ENCODE peak calls at places on chromosomes 6 and 20, in ten cellular contexts. One of them, this sample, is unnamed.

GRCh38 chr20:63234693-63235398 is 859 bp upstream of the BIRC7 start:
- DNase-seq in EH: peak
- DNase-seq in CD8-positive, alpha-beta memory T cell: no peak
- DNase-seq in substantia nigra: no peak
- DNase-seq in RWPE1: peak
- DNase-seq in astrocyte of the spinal cord: no peak
- DNase-seq in ureter: no peak
- DNase-seq in T-helper 22 cell: no peak
- DNase-seq in fibroblast of mammary gland: no peak
- DNase-seq in NCI-H446: no peak
- DNase-seq in this sample: no peak

GRCh38 chr20:36951198-36951976 is at the start of gene SAMHD1:
- DNase-seq in CD8-positive, alpha-beta memory T cell: peak
- DNase-seq in EH: peak
- DNase-seq in T-helper 22 cell: peak
- DNase-seq in RWPE1: peak
- DNase-seq in NCI-H446: peak
- DNase-seq in ureter: peak
- DNase-seq in fibroblast of mammary gland: peak
- DNase-seq in substantia nigra: peak
- DNase-seq in astrocyte of the spinal cord: peak
- DNase-seq in this sample: peak

GRCh38 chr20:17938889-17939619 is 29.5 kb downstream of the SNX5 start:
- DNase-seq in CD8-positive, alpha-beta memory T cell: peak
- DNase-seq in astrocyte of the spinal cord: peak
- DNase-seq in ureter: peak
- DNase-seq in RWPE1: peak
- DNase-seq in fibroblast of mammary gland: peak
- DNase-seq in T-helper 22 cell: no peak
- DNase-seq in NCI-H446: no peak
- DNase-seq in substantia nigra: peak
- DNase-seq in EH: peak
- DNase-seq in this sample: peak

GRCh38 chr6:149414822-149415221 is 14.8 kb downstream of the SUMO4 start:
- DNase-seq in CD8-positive, alpha-beta memory T cell: no peak
- DNase-seq in EH: no peak
- DNase-seq in substantia nigra: no peak
- DNase-seq in astrocyte of the spinal cord: no peak
- DNase-seq in ureter: no peak
- DNase-seq in T-helper 22 cell: no peak
- DNase-seq in fibroblast of mammary gland: no peak
- DNase-seq in RWPE1: no peak
- DNase-seq in NCI-H446: no peak
- DNase-seq in this sample: no peak

GRCh38 chr6:71126506-71126905 is 162.1 kb upstream of the OGFRL1 start:
- DNase-seq in EH: no peak
- DNase-seq in astrocyte of the spinal cord: no peak
- DNase-seq in NCI-H446: no peak
- DNase-seq in substantia nigra: no peak
- DNase-seq in ureter: no peak
- DNase-seq in fibroblast of mammary gland: no peak
- DNase-seq in RWPE1: no peak
- DNase-seq in T-helper 22 cell: no peak
- DNase-seq in CD8-positive, alpha-beta memory T cell: no peak
- DNase-seq in this sample: no peak

GRCh38 chr20:25376236-25376635 is 14.4 kb downstream of the ABHD12 start:
- DNase-seq in substantia nigra: no peak
- DNase-seq in ureter: no peak
- DNase-seq in T-helper 22 cell: no peak
- DNase-seq in EH: no peak
- DNase-seq in CD8-positive, alpha-beta memory T cell: no peak
- DNase-seq in NCI-H446: no peak
- DNase-seq in astrocyte of the spinal cord: no peak
- DNase-seq in RWPE1: no peak
- DNase-seq in fibroblast of mammary gland: no peak
- DNase-seq in this sample: no peak

GRCh38 chr6:33314943-33315752 is 1.3 kb upstream of the TAPBP start:
- DNase-seq in ureter: no peak
- DNase-seq in RWPE1: no peak
- DNase-seq in fibroblast of mammary gland: peak
- DNase-seq in T-helper 22 cell: no peak
- DNase-seq in EH: peak
- DNase-seq in CD8-positive, alpha-beta memory T cell: peak
- DNase-seq in astrocyte of the spinal cord: peak
- DNase-seq in substantia nigra: no peak
- DNase-seq in NCI-H446: no peak
- DNase-seq in this sample: no peak

GRCh38 chr6:137570307-137570832 is 76.2 kb upstream of the OLIG3 start:
- DNase-seq in astrocyte of the spinal cord: no peak
- DNase-seq in RWPE1: no peak
- DNase-seq in substantia nigra: no peak
- DNase-seq in CD8-positive, alpha-beta memory T cell: no peak
- DNase-seq in ureter: no peak
- DNase-seq in NCI-H446: no peak
- DNase-seq in T-helper 22 cell: no peak
- DNase-seq in fibroblast of mammary gland: no peak
- DNase-seq in EH: no peak
- DNase-seq in this sample: no peak

GRCh38 chr6:146689806-146690205 is 91.0 kb downstream of the ADGB start:
- DNase-seq in NCI-H446: no peak
- DNase-seq in substantia nigra: no peak
- DNase-seq in CD8-positive, alpha-beta memory T cell: no peak
- DNase-seq in ureter: no peak
- DNase-seq in astrocyte of the spinal cord: no peak
- DNase-seq in T-helper 22 cell: no peak
- DNase-seq in fibroblast of mammary gland: no peak
- DNase-seq in RWPE1: no peak
- DNase-seq in EH: no peak
- DNase-seq in this sample: no peak

GRCh38 chr6:43468748-43469681 is 8.4 kb upstream of the TJAP1 start:
- DNase-seq in fibroblast of mammary gland: no peak
- DNase-seq in CD8-positive, alpha-beta memory T cell: no peak
- DNase-seq in NCI-H446: no peak
- DNase-seq in EH: no peak
- DNase-seq in ureter: no peak
- DNase-seq in substantia nigra: no peak
- DNase-seq in astrocyte of the spinal cord: no peak
- DNase-seq in RWPE1: no peak
- DNase-seq in T-helper 22 cell: no peak
- DNase-seq in this sample: no peak

GRCh38 chr6:16146527-16146955 is 17.7 kb downstream of the MYLIP start:
- DNase-seq in RWPE1: no peak
- DNase-seq in fibroblast of mammary gland: no peak
- DNase-seq in substantia nigra: no peak
- DNase-seq in CD8-positive, alpha-beta memory T cell: no peak
- DNase-seq in EH: no peak
- DNase-seq in T-helper 22 cell: no peak
- DNase-seq in astrocyte of the spinal cord: no peak
- DNase-seq in ureter: no peak
- DNase-seq in NCI-H446: peak
- DNase-seq in this sample: no peak

GRCh38 chr6:31636698-31637596 is 15.5 kb downstream of the BAG6 start:
- DNase-seq in ureter: no peak
- DNase-seq in T-helper 22 cell: no peak
- DNase-seq in EH: no peak
- DNase-seq in NCI-H446: no peak
- DNase-seq in fibroblast of mammary gland: no peak
- DNase-seq in astrocyte of the spinal cord: no peak
- DNase-seq in CD8-positive, alpha-beta memory T cell: no peak
- DNase-seq in RWPE1: no peak
- DNase-seq in substantia nigra: no peak
- DNase-seq in this sample: no peak

GRCh38 chr6:5379647-5380242 is 118.4 kb downstream of the FARS2 start:
- DNase-seq in fibroblast of mammary gland: peak
- DNase-seq in ureter: no peak
- DNase-seq in CD8-positive, alpha-beta memory T cell: no peak
- DNase-seq in substantia nigra: no peak
- DNase-seq in T-helper 22 cell: no peak
- DNase-seq in NCI-H446: peak
- DNase-seq in astrocyte of the spinal cord: peak
- DNase-seq in RWPE1: peak
- DNase-seq in EH: peak
- DNase-seq in this sample: peak

GRCh38 chr20:44181611-44182010 is 5.4 kb downstream of the JPH2 start:
- DNase-seq in EH: no peak
- DNase-seq in fibroblast of mammary gland: no peak
- DNase-seq in NCI-H446: no peak
- DNase-seq in substantia nigra: no peak
- DNase-seq in T-helper 22 cell: no peak
- DNase-seq in astrocyte of the spinal cord: no peak
- DNase-seq in ureter: no peak
- DNase-seq in CD8-positive, alpha-beta memory T cell: no peak
- DNase-seq in RWPE1: no peak
- DNase-seq in this sample: no peak

GRCh38 chr20:38935285-38935684 is 9.1 kb downstream of the FAM83D start:
- DNase-seq in T-helper 22 cell: no peak
- DNase-seq in RWPE1: peak
- DNase-seq in astrocyte of the spinal cord: peak
- DNase-seq in EH: peak
- DNase-seq in ureter: no peak
- DNase-seq in fibroblast of mammary gland: peak
- DNase-seq in CD8-positive, alpha-beta memory T cell: no peak
- DNase-seq in substantia nigra: no peak
- DNase-seq in NCI-H446: no peak
- DNase-seq in this sample: peak

GRCh38 chr6:118705799-118706481 is 54.5 kb upstream of the CEP85L start:
- DNase-seq in EH: peak
- DNase-seq in T-helper 22 cell: no peak
- DNase-seq in astrocyte of the spinal cord: peak
- DNase-seq in fibroblast of mammary gland: peak
- DNase-seq in CD8-positive, alpha-beta memory T cell: peak
- DNase-seq in NCI-H446: no peak
- DNase-seq in ureter: no peak
- DNase-seq in RWPE1: no peak
- DNase-seq in substantia nigra: no peak
- DNase-seq in this sample: peak

GRCh38 chr6:111730835-111731234 is 125.2 kb upstream of the TRAF3IP2 start:
- DNase-seq in T-helper 22 cell: no peak
- DNase-seq in RWPE1: no peak
- DNase-seq in substantia nigra: peak
- DNase-seq in astrocyte of the spinal cord: peak
- DNase-seq in EH: no peak
- DNase-seq in fibroblast of mammary gland: no peak
- DNase-seq in NCI-H446: no peak
- DNase-seq in ureter: no peak
- DNase-seq in CD8-positive, alpha-beta memory T cell: no peak
- DNase-seq in this sample: no peak

GRCh38 chr6:28124350-28124970 is at the start of gene ZSCAN16:
- DNase-seq in CD8-positive, alpha-beta memory T cell: peak
- DNase-seq in astrocyte of the spinal cord: peak
- DNase-seq in substantia nigra: peak
- DNase-seq in RWPE1: peak
- DNase-seq in NCI-H446: peak
- DNase-seq in T-helper 22 cell: peak
- DNase-seq in EH: peak
- DNase-seq in fibroblast of mammary gland: peak
- DNase-seq in ureter: peak
- DNase-seq in this sample: peak

GRCh38 chr6:143513410-143513809 is 1.9 kb upstream of the FUCA2 start:
- DNase-seq in fibroblast of mammary gland: no peak
- DNase-seq in substantia nigra: no peak
- DNase-seq in ureter: no peak
- DNase-seq in RWPE1: peak
- DNase-seq in CD8-positive, alpha-beta memory T cell: peak
- DNase-seq in NCI-H446: no peak
- DNase-seq in T-helper 22 cell: no peak
- DNase-seq in astrocyte of the spinal cord: no peak
- DNase-seq in EH: no peak
- DNase-seq in this sample: peak

This sample was measured in HTR-8/SVneo.